ENCODE peak calls at places on chromosomes 4 and X, in five cellular contexts. A is esophagus muscularis mucosa, R is transverse colon, P is H1, Q is A549. B is an unnamed sample.
A peak's percentile ranks its signal among the peaks of the same experiment; 100 is the strongest.

GRCh38 chr4:11765849-11766453 is 337.3 kb upstream of the HS3ST1 start:
- DNase-seq in A (no peak), R (peak; percentile 14), P (peak; percentile 17), Q (peak; percentile 37), B (no peak)

GRCh38 chr4:83490876-83491450 is 6.1 kb upstream of the ABRAXAS1 start:
- DNase-seq in A (no peak), R (no peak), P (no peak), Q (peak; percentile 49), B (no peak)

GRCh38 chr4:165864228-165864627 is 8.8 kb upstream of the TLL1 start:
- DNase-seq in A (no peak), R (no peak), P (no peak), Q (peak; percentile 8), B (no peak)

GRCh38 chr4:173426064-173426463 is 27.1 kb upstream of the SCRG1 start:
- DNase-seq in A (no peak), R (peak; percentile 18), P (no peak), Q (no peak), B (no peak)

GRCh38 chr4:110630621-110631402 is 7.9 kb upstream of the PITX2 start:
- DNase-seq in A (no peak), R (no peak), P (no peak), Q (no peak), B (no peak)

GRCh38 chr4:165009493-165010227 is 22.1 kb upstream of the TRIM60 start:
- DNase-seq in A (no peak), R (no peak), P (no peak), Q (no peak), B (no peak)

GRCh38 chr4:140980426-140981200 is 152.7 kb downstream of the RNF150 start:
- DNase-seq in A (no peak), R (no peak), P (no peak), Q (no peak), B (no peak)

GRCh38 chr4:100462206-100462605 is 55.6 kb downstream of the EMCN start:
- DNase-seq in A (no peak), R (no peak), P (no peak), Q (peak; percentile 17), B (no peak)

GRCh38 chr4:173448919-173449641 is 50.2 kb upstream of the SCRG1 start:
- DNase-seq in A (no peak), R (no peak), P (no peak), Q (no peak), B (no peak)

GRCh38 chrX:3271485-3272186 is 74.8 kb downstream of the MXRA5 start:
- DNase-seq in A (no peak), R (no peak), P (no peak), Q (peak; percentile 18), B (no peak)

GRCh38 chr4:90137545-90137944 is 10.4 kb downstream of the CCSER1 start:
- DNase-seq in A (no peak), R (no peak), P (no peak), Q (no peak), B (no peak)

GRCh38 chr4:76950052-76950845 is 697 bp downstream of the SEPTIN11 start:
- DNase-seq in A (no peak), R (peak; percentile 85), P (no peak), Q (peak; percentile 19), B (peak; percentile 92)

GRCh38 chr4:73718375-73719373 is 21.7 kb upstream of the CXCL8 start:
- DNase-seq in A (no peak), R (no peak), P (no peak), Q (no peak), B (no peak)

GRCh38 chrX:48761674-48762471 is at the start of gene GLOD5:
- DNase-seq in A (no peak), R (peak; percentile 79), P (peak; percentile 31), Q (peak; percentile 39), B (peak; percentile 50)

GRCh38 chr4:117385531-117385930 is 300.2 kb upstream of the TRAM1L1 start:
- DNase-seq in A (no peak), R (no peak), P (no peak), Q (no peak), B (no peak)

GRCh38 chrX:53257670-53258423 is 23.5 kb downstream of the IQSEC2 start:
- DNase-seq in A (no peak), R (no peak), P (no peak), Q (no peak), B (no peak)

GRCh38 chrX:15973941-15974340 is 119.3 kb upstream of the AP1S2 start:
- DNase-seq in A (no peak), R (no peak), P (no peak), Q (no peak), B (no peak)

GRCh38 chr4:186037692-186038658 is 31.0 kb upstream of the TLR3 start:
- DNase-seq in A (no peak), R (peak; percentile 39), P (no peak), Q (peak; percentile 77), B (no peak)

GRCh38 chrX:123184199-123184857 is at the start of gene GRIA3:
- DNase-seq in A (no peak), R (no peak), P (no peak), Q (no peak), B (no peak)

GRCh38 chr4:26021417-26022345 is 107.7 kb downstream of the SMIM20 start:
- DNase-seq in A (no peak), R (no peak), P (no peak), Q (no peak), B (no peak)

GRCh38 chr4:24160358-24160757 is 270.5 kb upstream of the PPARGC1A start:
- DNase-seq in A (no peak), R (no peak), P (no peak), Q (no peak), B (no peak)

GRCh38 chrX:118420462-118420861 is 74.6 kb downstream of the WDR44 start:
- DNase-seq in A (no peak), R (no peak), P (no peak), Q (no peak), B (no peak)

GRCh38 chr4:73208376-73208775 is 50.2 kb downstream of the ANKRD17 start:
- DNase-seq in A (no peak), R (no peak), P (no peak), Q (no peak), B (no peak)

GRCh38 chr4:76753814-76754213 is 144.1 kb downstream of the SOWAHB start:
- DNase-seq in A (peak; percentile 37), R (no peak), P (no peak), Q (no peak), B (no peak)

GRCh38 chr4:81257021-81257420 is 42.0 kb upstream of the PRKG2 start:
- DNase-seq in A (no peak), R (no peak), P (no peak), Q (no peak), B (no peak)

GRCh38 chr4:80071643-80072606 is 1.1 kb downstream of the ANTXR2 start:
- DNase-seq in A (no peak), R (peak; percentile 55), P (peak; percentile 17), Q (peak; percentile 7), B (peak; percentile 50)

GRCh38 chr4:141054446-141054845 is 78.8 kb downstream of the RNF150 start:
- DNase-seq in A (no peak), R (no peak), P (no peak), Q (no peak), B (no peak)

GRCh38 chr4:158350161-158350560 is 139.9 kb downstream of the TMEM144 start:
- DNase-seq in A (no peak), R (no peak), P (no peak), Q (no peak), B (no peak)

GRCh38 chr4:155526452-155527169 is 140.0 kb upstream of the GUCY1A1 start:
- DNase-seq in A (no peak), R (no peak), P (no peak), Q (no peak), B (no peak)

GRCh38 chr4:48388504-48389154 is 47.3 kb downstream of the SLAIN2 start:
- DNase-seq in A (no peak), R (no peak), P (no peak), Q (peak; percentile 1), B (no peak)

GRCh38 chr4:123640271-123640670 is 243.7 kb downstream of the SPRY1 start:
- DNase-seq in A (no peak), R (no peak), P (no peak), Q (no peak), B (no peak)

GRCh38 chrX:623599-624323 is 6.8 kb upstream of the SHOX start:
- DNase-seq in A (peak; percentile 37), R (no peak), P (no peak), Q (peak; percentile 73), B (peak; percentile 79)

GRCh38 chr4:101199507-101200285 is 147.6 kb downstream of the PPP3CA start:
- DNase-seq in A (no peak), R (no peak), P (no peak), Q (peak; percentile 19), B (no peak)

GRCh38 chr4:6071959-6072720 is 53.9 kb upstream of the C4orf50 start:
- DNase-seq in A (no peak), R (no peak), P (no peak), Q (no peak), B (no peak)

GRCh38 chr4:41889328-41889727 is 45.9 kb upstream of the TMEM33 start:
- DNase-seq in A (no peak), R (no peak), P (no peak), Q (no peak), B (no peak)

GRCh38 chrX:3461824-3462508 is 115.5 kb upstream of the MXRA5 start:
- DNase-seq in A (no peak), R (no peak), P (no peak), Q (no peak), B (no peak)

GRCh38 chr4:149264093-149264733 is 551.4 kb downstream of the IQCM start:
- DNase-seq in A (no peak), R (peak; percentile 30), P (no peak), Q (peak; percentile 55), B (no peak)

GRCh38 chrX:136572030-136572429 is 40.0 kb downstream of the VGLL1 start:
- DNase-seq in A (no peak), R (no peak), P (no peak), Q (no peak), B (no peak)
- TF ChIP-seq CTCF in A (no peak), R (no peak), P (no peak), Q (no peak), B (no peak)

DNA sequence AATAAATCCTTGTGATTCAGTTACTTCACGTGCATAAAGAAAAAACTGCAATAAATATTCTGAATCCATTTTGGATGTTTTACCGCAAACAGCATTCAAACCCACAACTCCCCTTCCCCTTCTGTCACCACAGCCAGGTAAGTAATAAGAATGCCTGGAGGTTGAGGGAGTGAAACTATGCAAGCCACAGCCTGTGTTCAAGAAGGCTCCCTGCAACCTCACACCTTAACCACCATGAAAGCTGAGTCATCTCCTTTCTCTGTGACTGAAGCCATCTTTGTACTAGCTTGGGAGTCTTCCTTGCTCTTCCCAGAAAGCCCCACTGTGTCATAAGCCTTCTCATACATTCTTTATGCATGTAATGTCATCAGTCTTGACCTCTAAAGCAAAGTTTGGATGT is 297.0 kb upstream of the PUDP start:
- DNase-seq in A (no peak), R (no peak), P (no peak), Q (no peak), B (no peak)
- TF ChIP-seq EP300 in A (no peak), R (no peak), P (no peak), Q (no peak), B (no peak)

DNA sequence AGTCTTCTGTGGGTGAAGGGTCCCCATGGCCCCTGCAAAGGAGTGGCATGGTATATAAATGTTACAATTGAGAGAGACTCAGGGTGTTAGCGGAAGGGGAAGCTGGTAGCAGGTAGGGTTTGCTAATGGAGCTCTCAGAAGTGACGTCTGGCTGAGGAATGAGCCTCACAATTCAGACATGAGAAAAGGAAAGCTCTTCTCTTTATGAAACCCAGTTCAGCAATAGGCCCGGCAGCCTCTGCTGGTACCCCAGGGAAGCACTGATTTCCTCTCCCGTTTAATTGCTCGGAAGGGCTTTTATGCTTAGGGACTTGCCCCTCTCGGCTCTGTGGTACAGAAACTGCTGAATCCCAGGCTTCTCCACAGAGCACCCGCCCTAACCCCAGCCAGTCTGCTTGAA is 19.4 kb upstream of the AFAP1 start:
- DNase-seq in A (no peak), R (no peak), P (no peak), Q (no peak), B (no peak)
- TF ChIP-seq CTCF in A (no peak), R (no peak), P (no peak), Q (no peak), B (no peak)

GRCh38 chr4:61995717-61996337 is 795.7 kb downstream of the ADGRL3 start:
- DNase-seq in A (no peak), R (no peak), P (no peak), Q (no peak), B (no peak)
- TF ChIP-seq EP300 in A (no peak), R (no peak), P (no peak), Q (no peak), B (no peak)